ENCODE peak calls at places on chromosomes 6 and 20, in ten cellular contexts. F, M, R, O, G, B, S, K, E and D are unnamed samples.

GRCh38 chr6:147974376-147974775 is 368.3 kb upstream of the SASH1 start:
- DNase-seq in F (no peak), M (no peak), R (no peak), O (no peak), G (no peak), B (peak; percentile 83), S (no peak), K (no peak), E (peak; percentile 89), D (no peak)

GRCh38 chr20:38728237-38728761 is 4.0 kb downstream of the SLC32A1 start:
- DNase-seq in F (no peak), M (no peak), R (no peak), O (no peak), G (no peak), B (no peak), S (no peak), K (no peak), E (no peak), D (no peak)

GRCh38 chr20:58839474-58839874 is 11.2 kb downstream of the GNAS-AS1 start:
- DNase-seq in F (peak; percentile 34), M (no peak), R (no peak), O (no peak), G (no peak), B (peak; percentile 47), S (peak; percentile 72), K (peak; percentile 53), E (peak; percentile 36), D (no peak)

GRCh38 chr20:17843246-17844132 is 125.1 kb downstream of the SNX5 start:
- DNase-seq in F (peak; percentile 69), M (no peak), R (peak; percentile 65), O (peak; percentile 90), G (no peak), B (peak; percentile 99), S (no peak), K (no peak), E (peak; percentile 96), D (no peak)

GRCh38 chr6:111922454-111923297 is 49.4 kb upstream of the FYN start:
- DNase-seq in F (no peak), M (no peak), R (no peak), O (no peak), G (no peak), B (peak; percentile 76), S (no peak), K (no peak), E (peak; percentile 54), D (no peak)

GRCh38 chr20:9261781-9262180 is 192.9 kb downstream of the PLCB4 start:
- DNase-seq in F (no peak), M (no peak), R (no peak), O (no peak), G (no peak), B (no peak), S (no peak), K (no peak), E (no peak), D (no peak)

GRCh38 chr20:56171087-56172012 is 77.2 kb upstream of the MC3R start:
- DNase-seq in F (no peak), M (no peak), R (no peak), O (no peak), G (no peak), B (peak; percentile 7), S (no peak), K (peak; percentile 34), E (peak; percentile 2), D (no peak)

GRCh38 chr6:24069546-24069945 is 56.5 kb upstream of the NRSN1 start:
- DNase-seq in F (no peak), M (no peak), R (no peak), O (no peak), G (no peak), B (no peak), S (no peak), K (no peak), E (no peak), D (no peak)

GRCh38 chr20:23754731-23755130 is 4.0 kb upstream of the CST1 start:
- DNase-seq in F (no peak), M (no peak), R (no peak), O (no peak), G (no peak), B (no peak), S (no peak), K (no peak), E (no peak), D (no peak)

GRCh38 chr6:41705996-41706835 is 29.2 kb downstream of the TFEB start:
- DNase-seq in F (peak; percentile 87), M (peak; percentile 84), R (peak; percentile 34), O (peak; percentile 90), G (peak; percentile 86), B (peak; percentile 74), S (peak; percentile 90), K (no peak), E (peak; percentile 66), D (peak; percentile 72)

GRCh38 chr6:31947070-31947675 is 1.3 kb downstream of the CFB start:
- DNase-seq in F (no peak), M (no peak), R (no peak), O (peak; percentile 73), G (no peak), B (no peak), S (no peak), K (no peak), E (no peak), D (no peak)

GRCh38 chr6:31945154-31945506 is 765 bp upstream of the CFB start:
- DNase-seq in F (no peak), M (no peak), R (no peak), O (no peak), G (no peak), B (no peak), S (no peak), K (no peak), E (no peak), D (no peak)

GRCh38 chr6:31945507-31946369 is at the start of gene CFB:
- DNase-seq in F (peak; percentile 54), M (peak; percentile 87), R (peak; percentile 66), O (peak; percentile 89), G (peak; percentile 80), B (peak; percentile 80), S (no peak), K (peak; percentile 89), E (peak; percentile 90), D (peak; percentile 95)

GRCh38 chr6:31947864-31948263 is 2.0 kb downstream of the CFB start:
- DNase-seq in F (no peak), M (no peak), R (no peak), O (no peak), G (no peak), B (no peak), S (no peak), K (no peak), E (no peak), D (no peak)

DNA sequence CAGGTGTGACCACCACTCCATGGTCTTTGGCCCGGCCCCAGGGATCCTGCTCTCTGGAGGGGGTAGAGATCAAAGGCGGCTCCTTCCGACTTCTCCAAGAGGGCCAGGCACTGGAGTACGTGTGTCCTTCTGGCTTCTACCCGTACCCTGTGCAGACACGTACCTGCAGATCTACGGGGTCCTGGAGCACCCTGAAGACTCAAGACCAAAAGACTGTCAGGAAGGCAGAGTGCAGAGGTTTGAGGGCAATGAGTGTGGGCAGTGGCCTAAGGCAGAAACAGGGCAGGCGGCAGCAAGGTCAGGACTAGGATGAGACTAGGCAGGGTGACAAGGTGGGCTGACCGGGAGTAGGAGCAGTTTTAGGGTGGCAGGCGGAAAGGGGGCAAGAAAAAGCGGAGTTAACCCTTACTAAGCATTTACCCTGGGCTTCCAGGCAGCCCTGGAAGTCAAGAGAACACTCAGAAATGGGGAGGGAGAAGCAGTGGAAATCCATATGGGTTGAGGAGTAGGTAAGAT is 533 bp downstream of the CFB start:
- DNase-seq in F (no peak), M (no peak), R (no peak), O (no peak), G (no peak), B (no peak), S (no peak), K (no peak), E (no peak), D (no peak)
- H3K4me3 ChIP-seq in F (peak overlapping the region; percentile 37), M (peak overlapping the region; percentile 25), R (no peak overlapping the region), O (peak overlapping the region; percentile 57), G (peak overlapping the region; percentile 39), B (no peak overlapping the region), S (no peak overlapping the region), K (no peak overlapping the region), E (no peak overlapping the region), D (no peak overlapping the region)

DNA sequence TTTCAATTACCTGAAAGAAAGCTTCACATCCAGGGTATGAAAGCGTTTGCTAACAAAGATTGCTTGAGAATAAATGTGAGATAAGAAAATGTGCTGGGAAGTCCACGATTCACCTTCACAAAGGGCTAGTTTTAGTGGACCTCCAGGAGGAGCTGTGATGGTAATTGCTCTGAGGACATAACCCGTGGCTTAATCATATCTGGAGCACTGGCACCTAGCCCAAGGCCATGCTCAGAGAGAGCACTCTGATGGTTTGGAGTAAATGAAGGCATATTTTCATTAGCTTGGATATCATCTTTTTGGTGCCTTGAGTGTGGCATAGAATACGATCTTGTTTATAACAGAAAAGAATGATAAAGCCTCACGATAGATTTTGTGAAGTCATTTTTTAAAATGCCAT is 46.9 kb upstream of the BACH2 start:
- DNase-seq in F (peak; percentile 9), M (no peak), R (no peak), O (no peak), G (no peak), B (peak; percentile 61), S (no peak), K (peak; percentile 11), E (peak; percentile 54), D (no peak)
- TF ChIP-seq CTCF in F (no peak), M (no peak), R (no peak), O (no peak), G (no peak), B (peak; percentile 25), S (peak; percentile 10), K (no peak), E (peak; percentile 41), D (no peak)

DNA sequence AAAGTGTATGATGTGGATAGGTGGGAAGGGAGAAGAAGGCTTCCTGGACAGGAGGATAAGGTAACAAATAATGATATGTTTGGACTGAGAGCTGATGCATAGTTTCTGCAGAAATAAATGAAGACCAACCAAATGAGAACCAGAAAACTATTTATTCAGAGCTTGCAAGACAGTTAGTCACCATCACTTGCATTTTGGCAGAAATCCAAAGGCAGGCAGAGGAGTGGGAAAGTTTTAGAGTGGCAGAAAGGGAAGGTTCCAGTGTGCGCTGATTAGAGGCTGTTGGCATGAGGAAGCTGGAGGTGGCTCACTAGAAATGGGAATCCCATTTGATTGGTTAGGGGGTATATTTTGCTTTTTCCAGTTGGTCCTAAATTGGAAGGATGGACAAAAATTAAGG is 13.0 kb upstream of the F13A1 start:
- DNase-seq in F (no peak), M (no peak), R (no peak), O (no peak), G (no peak), B (peak; percentile 6), S (peak; percentile 46), K (no peak), E (no peak), D (no peak)
- H3K4me3 ChIP-seq in F (no peak overlapping the region), M (no peak overlapping the region), R (no peak overlapping the region), O (no peak overlapping the region), G (no peak overlapping the region), B (no peak overlapping the region), S (no peak overlapping the region), K (no peak overlapping the region), E (no peak overlapping the region), D (no peak overlapping the region)

DNA sequence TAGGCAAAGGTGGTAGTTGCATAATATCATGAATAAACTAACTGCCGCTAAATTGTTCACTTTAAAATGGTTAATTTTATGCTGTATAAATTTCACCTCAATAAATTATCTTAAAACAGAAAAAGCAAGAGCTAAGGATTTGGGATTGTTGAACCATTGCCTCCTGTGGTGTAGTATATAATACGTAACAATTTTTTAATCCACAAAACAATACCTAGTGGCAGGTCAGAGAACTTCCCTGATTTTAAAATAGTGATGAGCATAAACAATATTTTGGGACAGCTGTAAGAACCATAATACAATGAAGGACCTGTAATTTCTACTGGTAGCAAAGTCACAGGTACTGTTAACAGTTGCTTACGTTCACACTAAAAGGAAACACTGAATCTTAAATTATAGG is 197.4 kb upstream of the PRND start:
- DNase-seq in F (no peak), M (no peak), R (no peak), O (no peak), G (no peak), B (no peak), S (no peak), K (no peak), E (no peak), D (no peak)
- TF ChIP-seq CTCF in F (no peak), M (no peak), R (no peak), O (no peak), G (no peak), B (no peak), S (no peak), K (no peak), E (no peak), D (no peak)